ENCODE peak calls at places on chromosome 9, in seven cellular contexts. One of them, this sample, is unnamed.

GRCh38 chr9:75903785-75904360 is 13.4 kb downstream of the PCSK5 start:
- ATAC-seq in activated CD4-positive, alpha-beta T cell treated with anti-CD3 and anti-CD28 coated beads for 36 hours: peak; percentile 89
- ATAC-seq in activated CD8-positive, alpha-beta memory T cell treated with anti-CD3 and anti-CD28 coated beads, Interleukin-2, amount 10 ng/mL, durations not matched to agents 7 days and 5 days: no peak
- ATAC-seq in GM12878: no peak
- ATAC-seq in RWPE2: no peak
- ATAC-seq in gastroesophageal sphincter: peak; percentile 75
- ATAC-seq in upper lobe of right lung: no peak
- ATAC-seq in this sample: peak; percentile 89

GRCh38 chr9:88215181-88216131 is 77.2 kb upstream of the SPATA31C2 start:
- ATAC-seq in activated CD4-positive, alpha-beta T cell treated with anti-CD3 and anti-CD28 coated beads for 36 hours: no peak
- ATAC-seq in activated CD8-positive, alpha-beta memory T cell treated with anti-CD3 and anti-CD28 coated beads, Interleukin-2, amount 10 ng/mL, durations not matched to agents 7 days and 5 days: no peak
- ATAC-seq in GM12878: no peak
- ATAC-seq in RWPE2: no peak
- ATAC-seq in gastroesophageal sphincter: no peak
- ATAC-seq in upper lobe of right lung: no peak
- ATAC-seq in this sample: no peak

GRCh38 chr9:80004687-80005086 is 432.9 kb downstream of the TLE4 start:
- ATAC-seq in activated CD4-positive, alpha-beta T cell treated with anti-CD3 and anti-CD28 coated beads for 36 hours: no peak
- ATAC-seq in activated CD8-positive, alpha-beta memory T cell treated with anti-CD3 and anti-CD28 coated beads, Interleukin-2, amount 10 ng/mL, durations not matched to agents 7 days and 5 days: no peak
- ATAC-seq in GM12878: no peak
- ATAC-seq in RWPE2: no peak
- ATAC-seq in gastroesophageal sphincter: no peak
- ATAC-seq in upper lobe of right lung: no peak
- ATAC-seq in this sample: no peak

GRCh38 chr9:90927496-90927895 is 125.9 kb downstream of the SYK start:
- ATAC-seq in activated CD4-positive, alpha-beta T cell treated with anti-CD3 and anti-CD28 coated beads for 36 hours: no peak
- ATAC-seq in activated CD8-positive, alpha-beta memory T cell treated with anti-CD3 and anti-CD28 coated beads, Interleukin-2, amount 10 ng/mL, durations not matched to agents 7 days and 5 days: no peak
- ATAC-seq in GM12878: no peak
- ATAC-seq in RWPE2: no peak
- ATAC-seq in gastroesophageal sphincter: no peak
- ATAC-seq in upper lobe of right lung: no peak
- ATAC-seq in this sample: peak; percentile 34

GRCh38 chr9:88897081-88897480 is 94.2 kb upstream of the S1PR3 start:
- ATAC-seq in activated CD4-positive, alpha-beta T cell treated with anti-CD3 and anti-CD28 coated beads for 36 hours: no peak
- ATAC-seq in activated CD8-positive, alpha-beta memory T cell treated with anti-CD3 and anti-CD28 coated beads, Interleukin-2, amount 10 ng/mL, durations not matched to agents 7 days and 5 days: no peak
- ATAC-seq in GM12878: no peak
- ATAC-seq in RWPE2: no peak
- ATAC-seq in gastroesophageal sphincter: no peak
- ATAC-seq in upper lobe of right lung: no peak
- ATAC-seq in this sample: no peak

GRCh38 chr9:12972608-12973589 is 198.1 kb downstream of the LURAP1L start:
- ATAC-seq in activated CD4-positive, alpha-beta T cell treated with anti-CD3 and anti-CD28 coated beads for 36 hours: no peak
- ATAC-seq in activated CD8-positive, alpha-beta memory T cell treated with anti-CD3 and anti-CD28 coated beads, Interleukin-2, amount 10 ng/mL, durations not matched to agents 7 days and 5 days: no peak
- ATAC-seq in GM12878: no peak
- ATAC-seq in RWPE2: no peak
- ATAC-seq in gastroesophageal sphincter: peak; percentile 57
- ATAC-seq in upper lobe of right lung: no peak
- ATAC-seq in this sample: no peak

GRCh38 chr9:34085581-34086500 is 37.2 kb upstream of the UBAP2 start:
- ATAC-seq in activated CD4-positive, alpha-beta T cell treated with anti-CD3 and anti-CD28 coated beads for 36 hours: peak; percentile 93
- ATAC-seq in activated CD8-positive, alpha-beta memory T cell treated with anti-CD3 and anti-CD28 coated beads, Interleukin-2, amount 10 ng/mL, durations not matched to agents 7 days and 5 days: no peak
- ATAC-seq in GM12878: no peak
- ATAC-seq in RWPE2: peak; percentile 48
- ATAC-seq in gastroesophageal sphincter: no peak
- ATAC-seq in upper lobe of right lung: no peak
- ATAC-seq in this sample: peak; percentile 82

GRCh38 chr9:92718086-92719001 is 46.3 kb downstream of the BICD2 start:
- ATAC-seq in activated CD4-positive, alpha-beta T cell treated with anti-CD3 and anti-CD28 coated beads for 36 hours: peak; percentile 14
- ATAC-seq in activated CD8-positive, alpha-beta memory T cell treated with anti-CD3 and anti-CD28 coated beads, Interleukin-2, amount 10 ng/mL, durations not matched to agents 7 days and 5 days: no peak
- ATAC-seq in GM12878: no peak
- ATAC-seq in RWPE2: no peak
- ATAC-seq in gastroesophageal sphincter: no peak
- ATAC-seq in upper lobe of right lung: no peak
- ATAC-seq in this sample: no peak

GRCh38 chr9:114888599-114888998 is 41.8 kb downstream of the TNFSF8 start:
- ATAC-seq in activated CD4-positive, alpha-beta T cell treated with anti-CD3 and anti-CD28 coated beads for 36 hours: no peak
- ATAC-seq in activated CD8-positive, alpha-beta memory T cell treated with anti-CD3 and anti-CD28 coated beads, Interleukin-2, amount 10 ng/mL, durations not matched to agents 7 days and 5 days: no peak
- ATAC-seq in GM12878: no peak
- ATAC-seq in RWPE2: no peak
- ATAC-seq in gastroesophageal sphincter: no peak
- ATAC-seq in upper lobe of right lung: peak; percentile 34
- ATAC-seq in this sample: no peak

GRCh38 chr9:135282001-135282731 is 194.7 kb downstream of the OLFM1 start:
- ATAC-seq in activated CD4-positive, alpha-beta T cell treated with anti-CD3 and anti-CD28 coated beads for 36 hours: peak; percentile 69
- ATAC-seq in activated CD8-positive, alpha-beta memory T cell treated with anti-CD3 and anti-CD28 coated beads, Interleukin-2, amount 10 ng/mL, durations not matched to agents 7 days and 5 days: no peak
- ATAC-seq in GM12878: no peak
- ATAC-seq in RWPE2: peak; percentile 84
- ATAC-seq in gastroesophageal sphincter: peak; percentile 73
- ATAC-seq in upper lobe of right lung: peak; percentile 76
- ATAC-seq in this sample: no peak

GRCh38 chr9:90393355-90394152 is 249.1 kb downstream of the DIRAS2 start:
- ATAC-seq in activated CD4-positive, alpha-beta T cell treated with anti-CD3 and anti-CD28 coated beads for 36 hours: no peak
- ATAC-seq in activated CD8-positive, alpha-beta memory T cell treated with anti-CD3 and anti-CD28 coated beads, Interleukin-2, amount 10 ng/mL, durations not matched to agents 7 days and 5 days: no peak
- ATAC-seq in GM12878: no peak
- ATAC-seq in RWPE2: no peak
- ATAC-seq in gastroesophageal sphincter: no peak
- ATAC-seq in upper lobe of right lung: peak; percentile 88
- ATAC-seq in this sample: no peak

GRCh38 chr9:112176410-112177010 is 1.4 kb upstream of the SUSD1 start:
- ATAC-seq in activated CD4-positive, alpha-beta T cell treated with anti-CD3 and anti-CD28 coated beads for 36 hours: no peak
- ATAC-seq in activated CD8-positive, alpha-beta memory T cell treated with anti-CD3 and anti-CD28 coated beads, Interleukin-2, amount 10 ng/mL, durations not matched to agents 7 days and 5 days: peak; percentile 8
- ATAC-seq in GM12878: peak; percentile 7
- ATAC-seq in RWPE2: no peak
- ATAC-seq in gastroesophageal sphincter: no peak
- ATAC-seq in upper lobe of right lung: no peak
- ATAC-seq in this sample: no peak

GRCh38 chr9:97109194-97109811 is 70.4 kb upstream of the CTSV start:
- ATAC-seq in activated CD4-positive, alpha-beta T cell treated with anti-CD3 and anti-CD28 coated beads for 36 hours: peak; percentile 71
- ATAC-seq in activated CD8-positive, alpha-beta memory T cell treated with anti-CD3 and anti-CD28 coated beads, Interleukin-2, amount 10 ng/mL, durations not matched to agents 7 days and 5 days: peak; percentile 58
- ATAC-seq in GM12878: peak; percentile 86
- ATAC-seq in RWPE2: peak; percentile 83
- ATAC-seq in gastroesophageal sphincter: no peak
- ATAC-seq in upper lobe of right lung: peak; percentile 83
- ATAC-seq in this sample: peak; percentile 75

GRCh38 chr9:133807818-133808217 is 69.7 kb upstream of the SARDH start:
- ATAC-seq in activated CD4-positive, alpha-beta T cell treated with anti-CD3 and anti-CD28 coated beads for 36 hours: no peak
- ATAC-seq in activated CD8-positive, alpha-beta memory T cell treated with anti-CD3 and anti-CD28 coated beads, Interleukin-2, amount 10 ng/mL, durations not matched to agents 7 days and 5 days: no peak
- ATAC-seq in GM12878: no peak
- ATAC-seq in RWPE2: no peak
- ATAC-seq in gastroesophageal sphincter: no peak
- ATAC-seq in upper lobe of right lung: no peak
- ATAC-seq in this sample: no peak

GRCh38 chr9:122228906-122229837 is at the start of gene LHX6:
- ATAC-seq in activated CD4-positive, alpha-beta T cell treated with anti-CD3 and anti-CD28 coated beads for 36 hours: peak; percentile 42
- ATAC-seq in activated CD8-positive, alpha-beta memory T cell treated with anti-CD3 and anti-CD28 coated beads, Interleukin-2, amount 10 ng/mL, durations not matched to agents 7 days and 5 days: no peak
- ATAC-seq in GM12878: no peak
- ATAC-seq in RWPE2: peak; percentile 49
- ATAC-seq in gastroesophageal sphincter: peak; percentile 49
- ATAC-seq in upper lobe of right lung: peak; percentile 35
- ATAC-seq in this sample: peak; percentile 23

GRCh38 chr9:127971357-127972315 is 9.2 kb downstream of the EEIG1 start:
- ATAC-seq in activated CD4-positive, alpha-beta T cell treated with anti-CD3 and anti-CD28 coated beads for 36 hours: peak; percentile 1
- ATAC-seq in activated CD8-positive, alpha-beta memory T cell treated with anti-CD3 and anti-CD28 coated beads, Interleukin-2, amount 10 ng/mL, durations not matched to agents 7 days and 5 days: peak; percentile 18
- ATAC-seq in GM12878: peak; percentile 52
- ATAC-seq in RWPE2: no peak
- ATAC-seq in gastroesophageal sphincter: no peak
- ATAC-seq in upper lobe of right lung: peak; percentile 9
- ATAC-seq in this sample: peak; percentile 20

GRCh38 chr9:91419222-91420191 is 4.1 kb downstream of the NFIL3 start:
- ATAC-seq in activated CD4-positive, alpha-beta T cell treated with anti-CD3 and anti-CD28 coated beads for 36 hours: peak; percentile 28
- ATAC-seq in activated CD8-positive, alpha-beta memory T cell treated with anti-CD3 and anti-CD28 coated beads, Interleukin-2, amount 10 ng/mL, durations not matched to agents 7 days and 5 days: no peak
- ATAC-seq in GM12878: no peak
- ATAC-seq in RWPE2: peak; percentile 40
- ATAC-seq in gastroesophageal sphincter: peak; percentile 32
- ATAC-seq in upper lobe of right lung: peak; percentile 21
- ATAC-seq in this sample: peak; percentile 44

GRCh38 chr9:112861638-112862555 is 28.8 kb downstream of the SLC46A2 start:
- ATAC-seq in activated CD4-positive, alpha-beta T cell treated with anti-CD3 and anti-CD28 coated beads for 36 hours: no peak
- ATAC-seq in activated CD8-positive, alpha-beta memory T cell treated with anti-CD3 and anti-CD28 coated beads, Interleukin-2, amount 10 ng/mL, durations not matched to agents 7 days and 5 days: no peak
- ATAC-seq in GM12878: no peak
- ATAC-seq in RWPE2: peak; percentile 52
- ATAC-seq in gastroesophageal sphincter: peak; percentile 52
- ATAC-seq in upper lobe of right lung: peak; percentile 62
- ATAC-seq in this sample: no peak

GRCh38 chr9:94056442-94056974 is 27.8 kb upstream of the PTPDC1 start:
- ATAC-seq in activated CD4-positive, alpha-beta T cell treated with anti-CD3 and anti-CD28 coated beads for 36 hours: no peak
- ATAC-seq in activated CD8-positive, alpha-beta memory T cell treated with anti-CD3 and anti-CD28 coated beads, Interleukin-2, amount 10 ng/mL, durations not matched to agents 7 days and 5 days: no peak
- ATAC-seq in GM12878: peak; percentile 27
- ATAC-seq in RWPE2: peak; percentile 21
- ATAC-seq in gastroesophageal sphincter: peak; percentile 81
- ATAC-seq in upper lobe of right lung: peak; percentile 84
- ATAC-seq in this sample: peak; percentile 52

GRCh38 chr9:27564685-27565084 is 8.6 kb downstream of the C9orf72 start:
- ATAC-seq in activated CD4-positive, alpha-beta T cell treated with anti-CD3 and anti-CD28 coated beads for 36 hours: peak; percentile 47
- ATAC-seq in activated CD8-positive, alpha-beta memory T cell treated with anti-CD3 and anti-CD28 coated beads, Interleukin-2, amount 10 ng/mL, durations not matched to agents 7 days and 5 days: no peak
- ATAC-seq in GM12878: peak; percentile 62
- ATAC-seq in RWPE2: no peak
- ATAC-seq in gastroesophageal sphincter: no peak
- ATAC-seq in upper lobe of right lung: peak; percentile 85
- ATAC-seq in this sample: no peak

GRCh38 chr9:69104830-69105527 is 69.1 kb upstream of the TJP2 start:
- ATAC-seq in activated CD4-positive, alpha-beta T cell treated with anti-CD3 and anti-CD28 coated beads for 36 hours: no peak
- ATAC-seq in activated CD8-positive, alpha-beta memory T cell treated with anti-CD3 and anti-CD28 coated beads, Interleukin-2, amount 10 ng/mL, durations not matched to agents 7 days and 5 days: no peak
- ATAC-seq in GM12878: no peak
- ATAC-seq in RWPE2: peak; percentile 95
- ATAC-seq in gastroesophageal sphincter: no peak
- ATAC-seq in upper lobe of right lung: peak; percentile 100
- ATAC-seq in this sample: no peak

GRCh38 chr9:99509291-99509826 is 287.3 kb downstream of the SEC61B start:
- ATAC-seq in activated CD4-positive, alpha-beta T cell treated with anti-CD3 and anti-CD28 coated beads for 36 hours: no peak
- ATAC-seq in activated CD8-positive, alpha-beta memory T cell treated with anti-CD3 and anti-CD28 coated beads, Interleukin-2, amount 10 ng/mL, durations not matched to agents 7 days and 5 days: no peak
- ATAC-seq in GM12878: no peak
- ATAC-seq in RWPE2: no peak
- ATAC-seq in gastroesophageal sphincter: no peak
- ATAC-seq in upper lobe of right lung: no peak
- ATAC-seq in this sample: no peak

GRCh38 chr9:6073731-6074130 is 58.3 kb upstream of the RANBP6 start:
- ATAC-seq in activated CD4-positive, alpha-beta T cell treated with anti-CD3 and anti-CD28 coated beads for 36 hours: no peak
- ATAC-seq in activated CD8-positive, alpha-beta memory T cell treated with anti-CD3 and anti-CD28 coated beads, Interleukin-2, amount 10 ng/mL, durations not matched to agents 7 days and 5 days: no peak
- ATAC-seq in GM12878: no peak
- ATAC-seq in RWPE2: peak; percentile 19
- ATAC-seq in gastroesophageal sphincter: no peak
- ATAC-seq in upper lobe of right lung: no peak
- ATAC-seq in this sample: no peak

GRCh38 chr9:91714020-91714721 is 235.9 kb downstream of the ROR2 start:
- ATAC-seq in activated CD4-positive, alpha-beta T cell treated with anti-CD3 and anti-CD28 coated beads for 36 hours: no peak
- ATAC-seq in activated CD8-positive, alpha-beta memory T cell treated with anti-CD3 and anti-CD28 coated beads, Interleukin-2, amount 10 ng/mL, durations not matched to agents 7 days and 5 days: peak; percentile 29
- ATAC-seq in GM12878: peak; percentile 69
- ATAC-seq in RWPE2: peak; percentile 71
- ATAC-seq in gastroesophageal sphincter: peak; percentile 87
- ATAC-seq in upper lobe of right lung: peak; percentile 50
- ATAC-seq in this sample: no peak

GRCh38 chr9:107615325-107615724 is 125.8 kb upstream of the KLF4 start:
- ATAC-seq in activated CD4-positive, alpha-beta T cell treated with anti-CD3 and anti-CD28 coated beads for 36 hours: no peak
- ATAC-seq in activated CD8-positive, alpha-beta memory T cell treated with anti-CD3 and anti-CD28 coated beads, Interleukin-2, amount 10 ng/mL, durations not matched to agents 7 days and 5 days: no peak
- ATAC-seq in GM12878: no peak
- ATAC-seq in RWPE2: no peak
- ATAC-seq in gastroesophageal sphincter: no peak
- ATAC-seq in upper lobe of right lung: peak; percentile 63
- ATAC-seq in this sample: no peak

GRCh38 chr9:89975586-89975985 is 370.8 kb downstream of the GADD45G start:
- ATAC-seq in activated CD4-positive, alpha-beta T cell treated with anti-CD3 and anti-CD28 coated beads for 36 hours: no peak
- ATAC-seq in activated CD8-positive, alpha-beta memory T cell treated with anti-CD3 and anti-CD28 coated beads, Interleukin-2, amount 10 ng/mL, durations not matched to agents 7 days and 5 days: no peak
- ATAC-seq in GM12878: no peak
- ATAC-seq in RWPE2: no peak
- ATAC-seq in gastroesophageal sphincter: no peak
- ATAC-seq in upper lobe of right lung: peak; percentile 72
- ATAC-seq in this sample: no peak

GRCh38 chr9:86517475-86517874 is 163.3 kb upstream of the TUT7 start:
- ATAC-seq in activated CD4-positive, alpha-beta T cell treated with anti-CD3 and anti-CD28 coated beads for 36 hours: no peak
- ATAC-seq in activated CD8-positive, alpha-beta memory T cell treated with anti-CD3 and anti-CD28 coated beads, Interleukin-2, amount 10 ng/mL, durations not matched to agents 7 days and 5 days: no peak
- ATAC-seq in GM12878: no peak
- ATAC-seq in RWPE2: no peak
- ATAC-seq in gastroesophageal sphincter: no peak
- ATAC-seq in upper lobe of right lung: no peak
- ATAC-seq in this sample: no peak

GRCh38 chr9:121620777-121621437 is 30.5 kb upstream of the DAB2IP start:
- ATAC-seq in activated CD4-positive, alpha-beta T cell treated with anti-CD3 and anti-CD28 coated beads for 36 hours: no peak
- ATAC-seq in activated CD8-positive, alpha-beta memory T cell treated with anti-CD3 and anti-CD28 coated beads, Interleukin-2, amount 10 ng/mL, durations not matched to agents 7 days and 5 days: no peak
- ATAC-seq in GM12878: peak; percentile 74
- ATAC-seq in RWPE2: peak; percentile 61
- ATAC-seq in gastroesophageal sphincter: no peak
- ATAC-seq in upper lobe of right lung: peak; percentile 58
- ATAC-seq in this sample: no peak

GRCh38 chr9:33380390-33381094 is 21.8 kb downstream of the AQP7 start:
- ATAC-seq in activated CD4-positive, alpha-beta T cell treated with anti-CD3 and anti-CD28 coated beads for 36 hours: no peak
- ATAC-seq in activated CD8-positive, alpha-beta memory T cell treated with anti-CD3 and anti-CD28 coated beads, Interleukin-2, amount 10 ng/mL, durations not matched to agents 7 days and 5 days: no peak
- ATAC-seq in GM12878: peak; percentile 58
- ATAC-seq in RWPE2: no peak
- ATAC-seq in gastroesophageal sphincter: no peak
- ATAC-seq in upper lobe of right lung: no peak
- ATAC-seq in this sample: no peak

GRCh38 chr9:27527702-27528277 is 1.8 kb downstream of the MOB3B start:
- ATAC-seq in activated CD4-positive, alpha-beta T cell treated with anti-CD3 and anti-CD28 coated beads for 36 hours: no peak
- ATAC-seq in activated CD8-positive, alpha-beta memory T cell treated with anti-CD3 and anti-CD28 coated beads, Interleukin-2, amount 10 ng/mL, durations not matched to agents 7 days and 5 days: no peak
- ATAC-seq in GM12878: no peak
- ATAC-seq in RWPE2: no peak
- ATAC-seq in gastroesophageal sphincter: peak; percentile 46
- ATAC-seq in upper lobe of right lung: peak; percentile 2
- ATAC-seq in this sample: no peak

GRCh38 chr9:69619233-69619632 is 52.9 kb downstream of the APBA1 start:
- ATAC-seq in activated CD4-positive, alpha-beta T cell treated with anti-CD3 and anti-CD28 coated beads for 36 hours: no peak
- ATAC-seq in activated CD8-positive, alpha-beta memory T cell treated with anti-CD3 and anti-CD28 coated beads, Interleukin-2, amount 10 ng/mL, durations not matched to agents 7 days and 5 days: no peak
- ATAC-seq in GM12878: no peak
- ATAC-seq in RWPE2: no peak
- ATAC-seq in gastroesophageal sphincter: no peak
- ATAC-seq in upper lobe of right lung: no peak
- ATAC-seq in this sample: no peak

GRCh38 chr9:112754578-112754977 is 4.0 kb downstream of the SNX30 start:
- ATAC-seq in activated CD4-positive, alpha-beta T cell treated with anti-CD3 and anti-CD28 coated beads for 36 hours: peak; percentile 77
- ATAC-seq in activated CD8-positive, alpha-beta memory T cell treated with anti-CD3 and anti-CD28 coated beads, Interleukin-2, amount 10 ng/mL, durations not matched to agents 7 days and 5 days: peak; percentile 57
- ATAC-seq in GM12878: no peak
- ATAC-seq in RWPE2: peak; percentile 33
- ATAC-seq in gastroesophageal sphincter: no peak
- ATAC-seq in upper lobe of right lung: no peak
- ATAC-seq in this sample: peak; percentile 68

GRCh38 chr9:33143241-33143642 is 23.9 kb downstream of the B4GALT1 start:
- ATAC-seq in activated CD4-positive, alpha-beta T cell treated with anti-CD3 and anti-CD28 coated beads for 36 hours: peak; percentile 47
- ATAC-seq in activated CD8-positive, alpha-beta memory T cell treated with anti-CD3 and anti-CD28 coated beads, Interleukin-2, amount 10 ng/mL, durations not matched to agents 7 days and 5 days: no peak
- ATAC-seq in GM12878: peak; percentile 62
- ATAC-seq in RWPE2: no peak
- ATAC-seq in gastroesophageal sphincter: no peak
- ATAC-seq in upper lobe of right lung: peak; percentile 79
- ATAC-seq in this sample: peak; percentile 66

GRCh38 chr9:63859475-63860215 is 1425.4 kb downstream of the FOXD4L5 start:
- ATAC-seq in activated CD4-positive, alpha-beta T cell treated with anti-CD3 and anti-CD28 coated beads for 36 hours: peak; percentile 36
- ATAC-seq in activated CD8-positive, alpha-beta memory T cell treated with anti-CD3 and anti-CD28 coated beads, Interleukin-2, amount 10 ng/mL, durations not matched to agents 7 days and 5 days: peak; percentile 33
- ATAC-seq in GM12878: no peak
- ATAC-seq in RWPE2: no peak
- ATAC-seq in gastroesophageal sphincter: no peak
- ATAC-seq in upper lobe of right lung: peak; percentile 60
- ATAC-seq in this sample: no peak

GRCh38 chr9:34437006-34437925 is 21.1 kb downstream of the FAM219A start:
- ATAC-seq in activated CD4-positive, alpha-beta T cell treated with anti-CD3 and anti-CD28 coated beads for 36 hours: peak; percentile 96
- ATAC-seq in activated CD8-positive, alpha-beta memory T cell treated with anti-CD3 and anti-CD28 coated beads, Interleukin-2, amount 10 ng/mL, durations not matched to agents 7 days and 5 days: peak; percentile 92
- ATAC-seq in GM12878: peak; percentile 98
- ATAC-seq in RWPE2: peak; percentile 68
- ATAC-seq in gastroesophageal sphincter: peak; percentile 50
- ATAC-seq in upper lobe of right lung: peak; percentile 92
- ATAC-seq in this sample: peak; percentile 84

GRCh38 chr9:19286634-19287188 is 56.2 kb downstream of the DENND4C start:
- ATAC-seq in activated CD4-positive, alpha-beta T cell treated with anti-CD3 and anti-CD28 coated beads for 36 hours: no peak
- ATAC-seq in activated CD8-positive, alpha-beta memory T cell treated with anti-CD3 and anti-CD28 coated beads, Interleukin-2, amount 10 ng/mL, durations not matched to agents 7 days and 5 days: no peak
- ATAC-seq in GM12878: no peak
- ATAC-seq in RWPE2: peak; percentile 61
- ATAC-seq in gastroesophageal sphincter: no peak
- ATAC-seq in upper lobe of right lung: no peak
- ATAC-seq in this sample: no peak

GRCh38 chr9:120950421-120951388 is 24.1 kb upstream of the TRAF1 start:
- ATAC-seq in activated CD4-positive, alpha-beta T cell treated with anti-CD3 and anti-CD28 coated beads for 36 hours: no peak
- ATAC-seq in activated CD8-positive, alpha-beta memory T cell treated with anti-CD3 and anti-CD28 coated beads, Interleukin-2, amount 10 ng/mL, durations not matched to agents 7 days and 5 days: no peak
- ATAC-seq in GM12878: no peak
- ATAC-seq in RWPE2: no peak
- ATAC-seq in gastroesophageal sphincter: peak; percentile 73
- ATAC-seq in upper lobe of right lung: peak; percentile 80
- ATAC-seq in this sample: no peak

This sample was measured in activated T-helper 17 cell treated with anti-CD3 and anti-CD28 coated beads, Interleukin-2, amount 50 U/mL, for 72 hours.